ENCODE peak calls at places on chromosomes 6 and 20, in four cellular contexts. Y is K562, A is H1, B is HepG2. G is an unnamed sample.
A peak's percentile ranks its signal among the peaks of the same experiment; 100 is the strongest.

GRCh38 chr6:148952147-148953041 is 205.6 kb downstream of the UST start:
- DNase-seq in Y (no peak), A (no peak), B (no peak), G (no peak)

GRCh38 chr20:44309763-44310663 is 989 bp downstream of the FITM2 start:
- DNase-seq in Y (peak; percentile 60), A (no peak), B (no peak), G (no peak)

GRCh38 chr6:42281570-42281969 is 63.9 kb upstream of the MRPS10 start:
- DNase-seq in Y (no peak), A (no peak), B (no peak), G (no peak)

GRCh38 chr20:47734870-47735269 is 50.4 kb downstream of the SULF2 start:
- DNase-seq in Y (no peak), A (no peak), B (no peak), G (no peak)

GRCh38 chr20:37757550-37757949 is 63.7 kb downstream of the CTNNBL1 start:
- DNase-seq in Y (no peak), A (no peak), B (no peak), G (no peak)

GRCh38 chr20:47455133-47456040 is 46.3 kb upstream of the NCOA3 start:
- DNase-seq in Y (no peak), A (no peak), B (peak; percentile 100), G (no peak)

GRCh38 chr6:135909737-135910387 is 58.4 kb downstream of the PDE7B start:
- DNase-seq in Y (peak; percentile 35), A (peak; percentile 60), B (peak; percentile 70), G (peak; percentile 19)

GRCh38 chr6:106692112-106692822 is 62.9 kb downstream of the QRSL1 start:
- DNase-seq in Y (no peak), A (no peak), B (no peak), G (no peak)

GRCh38 chr6:110547266-110547964 is 71.0 kb upstream of the SLC22A16 start:
- DNase-seq in Y (no peak), A (no peak), B (peak; percentile 74), G (no peak)

GRCh38 chr6:144335914-144336313 is 50.8 kb downstream of the UTRN start:
- DNase-seq in Y (no peak), A (peak; percentile 41), B (no peak), G (no peak)

GRCh38 chr6:24140572-24140971 is 14.6 kb downstream of the NRSN1 start:
- DNase-seq in Y (no peak), A (no peak), B (no peak), G (no peak)

GRCh38 chr6:52415917-52416628 is 4.1 kb upstream of the EFHC1 start:
- DNase-seq in Y (no peak), A (no peak), B (no peak), G (no peak)

GRCh38 chr6:130843575-130844320 is 16.5 kb downstream of the SMLR1 start:
- DNase-seq in Y (no peak), A (no peak), B (peak; percentile 74), G (peak; percentile 9)

GRCh38 chr6:89797317-89797716 is 22.3 kb downstream of the MDN1 start:
- DNase-seq in Y (no peak), A (no peak), B (no peak), G (no peak)

GRCh38 chr20:62710886-62711702 is 2.5 kb downstream of the NTSR1 start:
- DNase-seq in Y (peak; percentile 85), A (no peak), B (no peak), G (no peak)

GRCh38 chr6:24064106-24064505 is 61.9 kb upstream of the NRSN1 start:
- DNase-seq in Y (no peak), A (no peak), B (peak; percentile 62), G (no peak)

GRCh38 chr6:161228911-161229591 is 44.8 kb downstream of the AGPAT4 start:
- DNase-seq in Y (no peak), A (no peak), B (no peak), G (no peak)

GRCh38 chr6:20947977-20948376 is 413.7 kb downstream of the CDKAL1 start:
- DNase-seq in Y (no peak), A (no peak), B (no peak), G (no peak)

GRCh38 chr6:10759884-10760329 is 12.3 kb downstream of the TMEM14B start:
- DNase-seq in Y (no peak), A (no peak), B (no peak), G (no peak)

GRCh38 chr20:50663095-50663821 is 28.1 kb downstream of the RIPOR3 start:
- DNase-seq in Y (no peak), A (no peak), B (peak; percentile 84), G (no peak)

GRCh38 chr6:45483501-45483900 is 105.8 kb upstream of the SUPT3H start:
- DNase-seq in Y (no peak), A (no peak), B (no peak), G (no peak)

GRCh38 chr6:45483021-45483420 is 105.3 kb upstream of the SUPT3H start:
- DNase-seq in Y (no peak), A (no peak), B (no peak), G (no peak)

GRCh38 chr6:45479834-45480696 is 102.3 kb upstream of the SUPT3H start:
- DNase-seq in Y (no peak), A (no peak), B (no peak), G (no peak)

GRCh38 chr6:45478235-45478634 is 100.5 kb upstream of the SUPT3H start:
- DNase-seq in Y (no peak), A (no peak), B (no peak), G (no peak)

GRCh38 chr6:45480697-45481415 is 103.1 kb upstream of the SUPT3H start:
- DNase-seq in Y (no peak), A (no peak), B (no peak), G (no peak)
- TF ChIP-seq CBX5 in Y (no peak), A (no peak), B (no peak), G (no peak)

GRCh38 chr6:166553563-166554271 is 32.8 kb downstream of the RAMACL start:
- DNase-seq in Y (no peak), A (no peak), B (no peak), G (no peak)

GRCh38 chr6:166555066-166555465 is 31.4 kb downstream of the RAMACL start:
- DNase-seq in Y (no peak), A (no peak), B (no peak), G (no peak)

GRCh38 chr6:166552600-166552999 is 33.9 kb downstream of the RAMACL start:
- DNase-seq in Y (no peak), A (no peak), B (no peak), G (no peak)

GRCh38 chr6:166554316-166554715 is 32.2 kb downstream of the RAMACL start:
- DNase-seq in Y (no peak), A (no peak), B (no peak), G (no peak)

DNA sequence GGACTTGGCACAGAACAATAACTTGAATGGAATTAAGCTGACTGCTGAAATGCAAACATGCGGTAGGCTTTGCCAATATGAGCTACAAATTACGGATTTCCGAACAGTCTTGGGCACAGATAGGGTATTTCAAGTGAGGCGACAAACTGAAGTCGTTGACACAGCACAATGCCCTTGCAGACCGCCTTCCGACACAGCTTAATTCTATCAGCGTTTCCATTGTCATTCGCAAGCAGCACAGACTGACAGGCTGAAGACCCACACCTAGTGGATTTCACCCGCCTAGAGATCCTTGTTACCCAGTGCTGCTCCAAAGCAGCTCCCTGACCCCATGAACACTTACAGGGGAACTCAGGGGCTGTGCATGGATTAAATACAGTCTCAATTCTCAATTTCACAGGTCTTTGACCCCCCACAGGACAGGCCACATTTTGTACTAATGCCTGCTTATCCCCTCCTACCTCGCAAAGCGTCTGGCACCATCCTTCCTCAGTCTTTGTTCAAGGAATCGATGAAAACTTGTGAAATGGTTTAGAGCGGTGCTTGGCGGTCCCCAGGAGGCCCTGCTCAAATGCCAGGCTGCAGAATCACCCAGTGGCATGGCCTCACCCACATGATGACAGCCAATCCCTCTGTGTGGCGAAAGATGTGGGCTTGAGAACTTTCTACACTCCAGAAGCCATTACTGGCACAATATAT is 34.5 kb downstream of the RAMACL start:
- DNase-seq in Y (no peak), A (no peak), B (no peak), G (no peak)
- TF ChIP-seq CBX5 in Y (no peak), A (no peak), B (no peak), G (no peak)

GRCh38 chr6:113140721-113141120 is 716.4 kb upstream of the MARCKS start:
- DNase-seq in Y (no peak), A (no peak), B (no peak), G (no peak)

GRCh38 chr6:113142775-113143174 is 714.4 kb upstream of the MARCKS start:
- DNase-seq in Y (no peak), A (no peak), B (no peak), G (no peak)

DNA sequence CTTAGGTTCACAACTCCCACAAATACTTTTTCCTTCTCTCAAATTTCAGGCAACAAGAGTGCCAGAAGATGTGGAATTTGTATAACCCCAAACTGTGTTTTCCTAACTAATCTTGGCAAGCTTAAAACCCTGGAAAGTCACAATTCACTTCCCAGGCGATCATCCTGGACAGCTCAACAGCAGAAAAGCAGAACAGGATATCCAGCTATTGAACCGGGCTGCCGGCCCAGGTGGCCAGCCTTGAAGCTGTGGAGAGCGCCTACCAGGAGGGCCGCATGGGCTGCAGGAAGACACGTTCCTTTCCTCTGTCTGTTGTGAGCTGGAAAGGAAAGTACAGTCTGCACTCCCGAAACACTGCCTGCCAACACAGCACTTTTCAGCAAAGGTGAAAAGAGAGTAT is 719.7 kb upstream of the MARCKS start:
- DNase-seq in Y (no peak), A (no peak), B (no peak), G (no peak)
- TF ChIP-seq CBX5 in Y (no peak), A (no peak), B (no peak), G (no peak)

DNA sequence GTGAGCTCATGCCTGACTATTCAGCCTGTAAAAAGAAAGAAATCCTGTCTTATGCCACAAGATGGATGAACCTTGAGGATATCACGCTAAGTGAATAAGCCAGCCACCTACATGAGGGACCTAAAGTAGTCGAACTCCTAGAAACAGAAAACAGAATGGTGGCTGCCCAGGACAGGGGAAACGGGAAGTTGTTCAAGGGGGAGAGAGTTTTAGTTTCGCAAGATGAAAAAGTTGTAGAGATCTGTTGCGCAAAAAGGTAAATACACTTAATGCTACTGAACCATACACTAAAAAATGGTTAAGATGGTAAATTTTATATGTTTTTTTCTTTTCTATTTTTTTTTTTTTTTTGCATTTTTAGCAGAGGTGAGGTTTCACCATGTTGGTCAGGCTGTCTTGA is 74.1 kb upstream of the RALY start:
- DNase-seq in Y (no peak), A (no peak), B (no peak), G (no peak)
- TF ChIP-seq CBX5 in Y (no peak), A (no peak), B (no peak), G (no peak)

GRCh38 chr6:127471379-127472255 is 12.4 kb upstream of the KIAA0408 start:
- DNase-seq in Y (no peak), A (no peak), B (no peak), G (no peak)

GRCh38 chr6:127481081-127481480 is 21.9 kb upstream of the KIAA0408 start:
- DNase-seq in Y (no peak), A (no peak), B (no peak), G (no peak)

GRCh38 chr6:127475823-127476176 is 16.6 kb upstream of the KIAA0408 start:
- DNase-seq in Y (no peak), A (no peak), B (no peak), G (no peak)

GRCh38 chr6:127477648-127478047 is 18.5 kb upstream of the KIAA0408 start:
- DNase-seq in Y (no peak), A (no peak), B (no peak), G (no peak)

GRCh38 chr6:127475135-127475822 is 16.1 kb upstream of the KIAA0408 start:
- DNase-seq in Y (no peak), A (no peak), B (no peak), G (no peak)
- TF ChIP-seq CBX5 in Y (no peak), A (no peak), B (no peak), G (no peak)